ENCODE peak calls at places on chromosomes 7 and 10, in four cellular contexts. H, O, M and W are unnamed samples.

GRCh38 chr7:157907998-157908782 is 571.4 kb downstream of the DNAJB6 start:
- DNase-seq in M (no peak), O (no peak), H (no peak), W (no peak)

GRCh38 chr7:47368190-47368812 is 213.6 kb downstream of the TNS3 start:
- DNase-seq in H (no peak), O (no peak), M (no peak), W (no peak)

GRCh38 chr10:63722537-63722936 is 201.3 kb downstream of the REEP3 start:
- DNase-seq in M (no peak), O (no peak), H (no peak), W (no peak)

GRCh38 chr7:133436014-133436428 is 183.1 kb downstream of the EXOC4 start:
- DNase-seq in H (no peak), M (no peak), O (no peak), W (no peak)

GRCh38 chr10:24496066-24496465 is 227.6 kb downstream of the ARHGAP21 start:
- DNase-seq in H (no peak), M (no peak), O (no peak), W (no peak)

GRCh38 chr7:35253680-35254495 is at the start of gene TBX20:
- DNase-seq in M (no peak), H (peak), O (no peak), W (no peak)

GRCh38 chr10:61217851-61218565 is 235.2 kb downstream of the TMEM26 start:
- DNase-seq in H (no peak), M (no peak), O (no peak), W (no peak)

GRCh38 chr10:34514290-34514689 is 300.8 kb downstream of the PARD3 start:
- DNase-seq in M (no peak), H (no peak), O (no peak), W (no peak)

GRCh38 chr7:67022501-67022900 is 25.9 kb downstream of the TYW1 start:
- DNase-seq in M (no peak), O (no peak), H (no peak), W (no peak)

GRCh38 chr10:131857156-131858117 is 43.4 kb upstream of the PPP2R2D start:
- DNase-seq in H (no peak), O (no peak), M (no peak), W (no peak)

GRCh38 chr10:43076311-43076875 is 476 bp upstream of the RET start:
- DNase-seq in O (no peak), M (no peak), H (peak), W (no peak)

GRCh38 chr10:109914966-109915365 is 8.3 kb downstream of the XPNPEP1 start:
- DNase-seq in H (no peak), O (no peak), M (peak), W (peak)

GRCh38 chr10:78165617-78166016 is 132.0 kb downstream of the RPS24 start:
- DNase-seq in M (no peak), O (no peak), H (peak), W (peak)

GRCh38 chr7:461118-461452 is 58.6 kb downstream of the PDGFA start:
- DNase-seq in M (no peak), H (no peak), O (no peak), W (no peak)

GRCh38 chr7:18408461-18408860 is 87.1 kb upstream of the HDAC9 start:
- DNase-seq in O (no peak), M (no peak), H (no peak), W (no peak)

GRCh38 chr7:25586513-25586912 is 358.2 kb upstream of the NPVF start:
- DNase-seq in H (no peak), O (no peak), M (no peak), W (no peak)

GRCh38 chr7:70016044-70016770 is 417.9 kb downstream of the AUTS2 start:
- DNase-seq in O (no peak), H (no peak), M (no peak), W (no peak)

GRCh38 chr7:100801833-100802568 is 25.3 kb downstream of the EPHB4 start:
- DNase-seq in M (no peak), O (peak), H (no peak), W (peak)

GRCh38 chr7:102979670-102980069 is 66.9 kb downstream of the LRRC17 start:
- DNase-seq in M (no peak), O (no peak), H (no peak), W (no peak)

GRCh38 chr7:102981451-102981850 is 68.7 kb downstream of the LRRC17 start:
- DNase-seq in M (no peak), O (no peak), H (no peak), W (no peak)

GRCh38 chr7:102976493-102976892 is 63.7 kb downstream of the LRRC17 start:
- DNase-seq in M (no peak), H (no peak), O (no peak), W (no peak)

GRCh38 chr7:102975854-102976253 is 63.1 kb downstream of the LRRC17 start:
- DNase-seq in M (no peak), O (peak), H (no peak), W (no peak)

DNA sequence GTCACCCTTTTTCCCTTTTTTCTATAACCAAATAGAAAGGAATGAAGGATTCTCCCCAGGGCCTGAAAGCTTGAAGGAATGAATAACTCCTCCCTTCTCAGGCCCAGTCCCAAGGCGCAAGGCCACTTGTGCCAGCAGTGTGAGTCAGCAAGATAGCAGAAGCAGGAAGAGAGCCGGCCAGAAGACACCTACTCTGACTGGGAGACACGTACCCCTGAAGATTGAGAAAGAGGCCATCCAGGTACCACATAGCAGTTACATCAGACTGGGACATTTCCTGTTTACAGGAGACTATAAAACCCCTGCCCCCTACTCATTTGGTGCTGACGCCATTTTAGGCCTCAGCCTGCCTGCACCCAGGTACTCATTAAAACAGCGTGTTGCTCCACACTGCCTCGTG is 65.5 kb downstream of the LRRC17 start:
- DNase-seq in M (no peak), O (no peak), H (no peak), W (no peak)
- TF ChIP-seq FOXK2 in M (no peak), O (no peak), H (no peak), W (no peak)

GRCh38 chr10:5903563-5903962 is 13.5 kb downstream of the FBH1 start:
- DNase-seq in M (no peak), H (no peak), O (no peak), W (no peak)
- TF ChIP-seq FOXK2 in M (no peak), H (no peak), O (no peak), W (no peak)

GRCh38 chr10:50554995-50555568 is 68.7 kb downstream of the SGMS1 start:
- DNase-seq in H (no peak), M (no peak), O (peak), W (no peak)
- TF ChIP-seq FOXK2 in H (no peak), M (no peak), O (peak), W (no peak)

GRCh38 chr7:1889556-1890181 is 219.6 kb downstream of the ELFN1 start:
- DNase-seq in M (no peak), H (no peak), O (no peak), W (no peak)
- TF ChIP-seq FOXK2 in M (no peak), H (no peak), O (no peak), W (no peak)

GRCh38 chr10:90418869-90419652 is 438.8 kb downstream of the HTR7 start:
- DNase-seq in H (no peak), M (no peak), O (no peak), W (peak)
- TF ChIP-seq FOXK2 in H (no peak), M (no peak), O (no peak), W (no peak)

DNA sequence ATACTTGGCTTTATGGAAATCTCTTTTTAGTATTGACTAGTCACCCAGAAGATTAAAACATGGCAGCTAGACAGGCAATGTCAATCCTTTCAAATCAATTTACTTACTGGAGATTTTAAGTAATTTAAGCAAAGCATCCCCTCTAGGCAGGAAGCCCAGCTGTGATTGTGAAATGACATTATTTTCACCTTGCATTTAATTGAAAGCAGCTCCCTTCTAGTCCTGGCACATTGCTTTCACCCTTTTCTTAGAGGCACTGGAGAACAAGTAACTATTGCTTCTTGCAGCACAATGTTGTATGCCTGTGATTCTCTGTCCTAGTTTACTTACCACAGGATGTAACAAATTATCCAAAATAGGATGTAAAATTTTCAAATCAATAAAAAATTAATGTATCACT is 13.3 kb downstream of the ST7 start:
- DNase-seq in H (no peak), M (no peak), O (no peak), W (no peak)
- TF ChIP-seq FOXK2 in H (no peak), M (no peak), O (no peak), W (no peak)

GRCh38 chr10:49301302-49301701 is 2.3 kb downstream of the C10orf71 start:
- DNase-seq in M (no peak), H (no peak), O (no peak), W (no peak)

GRCh38 chr10:49303711-49304110 is 4.7 kb downstream of the C10orf71 start:
- DNase-seq in O (no peak), H (no peak), M (no peak), W (no peak)

GRCh38 chr10:49300140-49300974 is 1.4 kb downstream of the C10orf71 start:
- DNase-seq in O (peak), H (no peak), M (peak), W (no peak)

GRCh38 chr10:49302088-49302487 is 3.1 kb downstream of the C10orf71 start:
- DNase-seq in H (no peak), M (no peak), O (no peak), W (no peak)

DNA sequence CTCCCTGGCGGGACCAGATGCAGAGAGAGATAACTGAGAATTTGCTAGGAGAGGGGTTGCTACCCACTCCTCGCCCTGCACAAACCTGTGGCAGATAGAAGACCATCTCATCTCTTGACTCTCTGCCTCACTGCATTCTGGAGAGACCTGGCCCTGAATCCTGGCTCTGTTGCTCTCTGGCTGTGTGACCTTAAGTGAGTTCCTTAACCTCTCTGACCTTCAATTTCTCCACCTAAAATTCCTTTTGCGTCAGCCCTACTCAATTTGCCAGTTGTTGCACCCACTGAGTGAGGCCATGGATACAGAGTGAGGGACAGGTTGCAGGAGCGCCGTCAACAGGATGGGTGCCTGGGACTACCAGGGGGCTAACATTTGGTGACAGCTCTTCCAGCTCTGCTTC is 5.2 kb downstream of the C10orf71 start:
- DNase-seq in H (no peak), O (no peak), M (no peak), W (no peak)
- TF ChIP-seq FOXK2 in H (no peak), O (no peak), M (no peak), W (no peak)

GRCh38 chr7:15977663-15978062 is 291.2 kb upstream of the MEOX2 start:
- DNase-seq in O (no peak), H (no peak), M (no peak), W (no peak)

GRCh38 chr7:15967121-15967520 is 280.6 kb upstream of the MEOX2 start:
- DNase-seq in M (no peak), H (no peak), O (no peak), W (no peak)

GRCh38 chr7:15967551-15967950 is 281.1 kb upstream of the MEOX2 start:
- DNase-seq in H (no peak), O (no peak), M (no peak), W (no peak)

DNA sequence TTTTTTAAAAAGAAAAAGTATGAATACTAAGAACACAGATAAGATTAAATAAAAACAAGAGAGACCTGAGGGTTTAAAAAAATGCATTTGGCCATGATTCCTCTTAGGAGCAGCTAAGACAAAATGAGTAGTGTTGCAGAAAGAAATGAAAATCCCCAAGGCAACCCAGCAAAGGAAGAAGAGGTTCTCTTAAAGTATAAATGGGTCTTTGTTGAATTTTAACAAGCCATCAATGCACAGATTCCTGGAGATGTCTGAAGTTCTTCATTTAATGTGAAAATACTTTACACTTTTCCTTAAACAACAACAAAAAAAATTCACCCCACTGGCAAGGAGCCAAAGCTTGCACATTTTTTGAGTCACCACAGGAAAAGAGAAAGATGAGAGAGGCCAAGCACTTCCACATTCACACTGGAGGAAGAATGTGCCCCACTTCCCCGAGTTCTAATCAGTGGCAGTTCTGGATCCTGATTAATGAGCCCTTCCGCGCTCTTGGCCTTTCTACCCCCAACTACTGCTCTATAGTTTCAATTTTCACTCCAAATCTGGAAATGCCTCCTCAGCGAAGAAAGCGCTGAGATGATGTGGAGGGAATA is 286.4 kb upstream of the MEOX2 start:
- DNase-seq in M (no peak), O (no peak), H (no peak), W (no peak)
- TF ChIP-seq FOXK2 in M (no peak), O (no peak), H (no peak), W (no peak)